ENCODE peak calls at places on chromosomes 4 and X, in eight cellular contexts. X, U, O, R, K, Q, D and Z are unnamed samples.

GRCh38 chr4:95267081-95267480 is 281.7 kb downstream of the UNC5C start:
- DNase-seq in K (no peak), D (no peak), U (peak; percentile 59), Q (no peak), O (no peak), X (no peak), R (peak; percentile 25), Z (peak; percentile 68)

GRCh38 chr4:102824398-102824797 is 3.0 kb downstream of the UBE2D3 start:
- DNase-seq in Q (no peak), X (no peak), O (no peak), K (no peak), R (peak; percentile 15), D (no peak), U (no peak), Z (peak; percentile 23)

GRCh38 chrX:136694491-136695087 is 46.6 kb downstream of the CD40LG start:
- DNase-seq in U (peak; percentile 20), K (peak; percentile 37), R (peak; percentile 58), O (peak; percentile 86), X (no peak), D (peak; percentile 50), Q (peak; percentile 49), Z (peak; percentile 71)

GRCh38 chr4:78379040-78379439 is 172.5 kb upstream of the ANXA3 start:
- DNase-seq in U (peak; percentile 23), R (no peak), Q (no peak), X (no peak), K (no peak), O (no peak), D (peak; percentile 54), Z (no peak)

GRCh38 chr4:113998026-113998425 is 18.6 kb upstream of the ARSJ start:
- DNase-seq in U (no peak), K (no peak), Q (no peak), R (no peak), D (no peak), X (no peak), O (no peak), Z (no peak)

GRCh38 chrX:71927040-71927439 is 16.4 kb downstream of the NHSL2 start:
- DNase-seq in R (no peak), O (no peak), X (no peak), Q (no peak), D (no peak), K (no peak), U (no peak), Z (no peak)

GRCh38 chr4:47209833-47210232 is 178.5 kb downstream of the GABRB1 start:
- DNase-seq in U (peak; percentile 82), K (no peak), R (peak; percentile 90), O (no peak), Q (no peak), D (no peak), X (no peak), Z (peak; percentile 43)

GRCh38 chrX:131895807-131896206 is 127.3 kb upstream of the STK26 start:
- DNase-seq in R (no peak), O (no peak), X (no peak), D (no peak), Q (no peak), K (no peak), U (no peak), Z (no peak)

GRCh38 chr4:158065176-158065575 is 107.6 kb downstream of the GASK1B start:
- DNase-seq in R (no peak), D (peak; percentile 49), O (no peak), K (no peak), Q (no peak), U (peak; percentile 2), X (no peak), Z (no peak)

GRCh38 chrX:65668362-65669310 is 1.2 kb downstream of the MSN start:
- DNase-seq in Q (peak; percentile 57), D (peak; percentile 75), X (peak; percentile 89), O (peak; percentile 82), U (peak; percentile 78), K (peak; percentile 20), R (peak; percentile 80), Z (peak; percentile 76)

GRCh38 chr4:142265536-142265935 is 580.6 kb downstream of the INPP4B start:
- DNase-seq in D (no peak), R (peak; percentile 75), X (no peak), Q (no peak), K (no peak), U (peak; percentile 50), O (no peak), Z (peak; percentile 42)

GRCh38 chr4:121950212-121950679 is 1.6 kb downstream of the TRPC3 start:
- DNase-seq in U (peak; percentile 16), K (no peak), Q (peak; percentile 93), X (peak; percentile 89), D (peak; percentile 97), O (peak; percentile 80), R (peak; percentile 69), Z (peak; percentile 85)

GRCh38 chr4:7016512-7016911 is 26.7 kb upstream of the TADA2B start:
- DNase-seq in D (no peak), Q (no peak), U (no peak), R (no peak), X (no peak), O (no peak), K (no peak), Z (no peak)

GRCh38 chr4:44493924-44494323 is 45.3 kb upstream of the KCTD8 start:
- DNase-seq in X (no peak), R (no peak), D (peak; percentile 59), Q (peak; percentile 63), K (no peak), U (peak; percentile 8), O (peak; percentile 63), Z (peak; percentile 37)

GRCh38 chr4:86326399-86326798 is 33.5 kb downstream of the MAPK10 start:
- DNase-seq in D (no peak), R (peak; percentile 33), O (no peak), U (no peak), K (no peak), Q (no peak), X (no peak), Z (peak; percentile 41)

GRCh38 chr4:89434364-89434988 is 126.9 kb upstream of the GPRIN3 start:
- DNase-seq in O (peak; percentile 81), X (no peak), K (peak; percentile 6), Q (peak; percentile 29), D (no peak), R (peak; percentile 35), U (peak; percentile 24), Z (peak; percentile 78)

DNA sequence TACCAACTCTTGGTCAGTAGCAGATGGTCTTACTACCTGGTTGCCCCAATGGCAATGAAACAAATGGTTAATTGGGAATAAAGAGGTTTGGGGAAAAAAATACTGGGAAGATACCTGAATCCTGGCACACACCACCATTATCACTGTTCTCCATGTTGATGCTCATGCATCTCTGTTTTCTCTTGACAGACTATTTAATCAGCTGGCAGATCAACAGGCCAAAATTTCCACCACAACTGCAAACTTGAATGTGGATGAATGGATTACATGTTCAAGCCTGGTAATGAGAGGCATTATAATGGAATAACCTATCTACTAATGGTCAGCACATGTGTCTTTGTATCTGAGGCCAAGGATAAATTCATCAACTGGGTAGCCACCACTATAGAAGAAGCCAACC is 45.7 kb downstream of the ZNF721 start:
- DNase-seq in D (no peak), O (no peak), U (no peak), X (no peak), K (no peak), R (no peak), Q (no peak), Z (no peak)
- H3K9me3 ChIP-seq in D (peaks cover 97% of the 10 kb centered on the region), O (peaks cover 69% of the 10 kb centered on the region), U (peaks cover 63% of the 10 kb centered on the region), X (peaks cover 82% of the 10 kb centered on the region), K (peaks cover 56% of the 10 kb centered on the region), R (peaks cover 68% of the 10 kb centered on the region), Q (peaks cover 73% of the 10 kb centered on the region), Z (peaks cover 96% of the 10 kb centered on the region)

DNA sequence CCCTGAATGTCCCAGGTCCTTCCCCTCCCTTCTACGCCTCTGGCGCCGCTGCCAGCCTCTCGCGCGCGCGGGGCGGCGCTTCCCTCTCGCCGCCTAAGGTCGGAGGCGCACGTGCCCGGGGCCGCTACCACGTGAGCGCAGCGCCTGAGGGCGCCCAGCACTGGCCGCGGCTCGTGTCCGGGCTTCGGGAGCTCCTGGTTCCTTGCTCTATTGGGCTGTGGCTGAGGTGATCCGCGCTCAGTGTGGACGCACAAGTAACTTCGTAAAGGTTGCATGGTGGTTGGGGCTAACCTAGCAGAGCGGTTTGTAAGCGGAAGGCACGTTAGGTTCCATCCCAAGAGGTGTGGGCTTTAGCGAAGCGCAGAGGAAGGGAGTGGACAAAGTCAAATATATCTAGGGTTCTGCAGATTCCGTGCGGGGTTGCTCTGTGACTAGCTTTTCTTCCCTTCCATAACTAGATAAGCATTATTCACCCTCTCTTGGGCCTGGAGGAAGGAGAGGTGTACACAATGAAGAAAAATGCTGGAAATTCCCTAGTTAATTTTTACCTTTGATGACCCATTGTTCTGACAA is 1.8 kb downstream of the TLL1 start:
- DNase-seq in U (peak; percentile 34), D (peak; percentile 86), O (no peak), K (no peak), X (peak; percentile 80), R (no peak), Q (peak; percentile 79), Z (no peak)
- H3K4me3 ChIP-seq in U (peak overlapping the region; percentile 92), D (peak overlapping the region; percentile 78), O (no peak overlapping the region), K (peak overlapping the region; percentile 87), X (peak overlapping the region; percentile 75), R (no peak overlapping the region), Q (peak overlapping the region; percentile 58), Z (peak overlapping the region; percentile 81)

GRCh38 chr4:8103421-8103820 is 55.2 kb downstream of the ABLIM2 start:
- DNase-seq in Q (no peak), K (no peak), D (no peak), R (no peak), O (no peak), U (no peak), X (peak; percentile 53), Z (no peak)

GRCh38 chr4:8103991-8104390 is 54.6 kb downstream of the ABLIM2 start:
- DNase-seq in D (peak; percentile 73), Q (no peak), K (no peak), U (no peak), O (no peak), R (no peak), X (peak; percentile 36), Z (no peak)

GRCh38 chr4:8105303-8106100 is 53.1 kb downstream of the ABLIM2 start:
- DNase-seq in O (no peak), X (peak; percentile 27), K (no peak), R (no peak), U (no peak), D (no peak), Q (peak; percentile 51), Z (no peak)

GRCh38 chr4:8106451-8107025 is 52.1 kb downstream of the ABLIM2 start:
- DNase-seq in R (no peak), U (no peak), Q (no peak), D (no peak), X (peak; percentile 59), K (no peak), O (no peak), Z (no peak)

GRCh38 chr4:8104491-8105302 is 53.9 kb downstream of the ABLIM2 start:
- DNase-seq in K (no peak), Q (no peak), X (peak; percentile 45), D (no peak), U (no peak), O (no peak), R (no peak), Z (no peak)
- H3K9ac ChIP-seq in K (no peak overlapping the region), Q (no peak overlapping the region), X (no peak overlapping the region), D (no peak overlapping the region), U (no peak overlapping the region), O (no peak overlapping the region), R (no peak overlapping the region), Z (no peak overlapping the region)

DNA sequence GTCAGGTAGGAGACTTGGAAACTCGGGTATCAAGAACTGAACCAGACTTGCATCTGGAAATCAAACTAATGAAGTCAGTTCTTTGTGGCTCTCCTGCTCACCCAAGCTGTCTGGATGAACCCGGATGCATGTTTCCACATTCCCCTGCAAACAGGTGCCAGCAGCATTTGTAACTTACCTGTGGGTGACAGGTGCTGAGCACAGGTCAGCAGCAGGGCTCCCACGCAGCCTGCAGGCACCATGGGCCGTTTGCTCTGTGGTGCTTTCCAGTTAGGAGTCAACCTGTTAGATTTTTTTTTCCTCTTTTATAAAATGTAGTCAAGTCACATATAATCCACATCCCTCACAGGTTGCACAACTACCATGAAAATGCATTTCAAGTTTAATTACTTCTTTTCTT is 385.6 kb upstream of the ADGRL3 start:
- DNase-seq in K (no peak), Q (no peak), U (no peak), X (no peak), D (no peak), O (no peak), R (no peak), Z (no peak)
- H3K9me3 ChIP-seq in K (no peaks in the 10 kb centered on the region), Q (no peaks in the 10 kb centered on the region), U (no peaks in the 10 kb centered on the region), X (no peaks in the 10 kb centered on the region), D (no peaks in the 10 kb centered on the region), O (peaks cover 36% of the 10 kb centered on the region), R (no peaks in the 10 kb centered on the region), Z (no peaks in the 10 kb centered on the region)